ENCODE peak calls at places on chromosomes 11 and 22, in six cellular contexts. One of them, this sample, is unnamed. For H3K9me3, the result is how much of the 10 kb centered on the place peaks cover.

GRCh38 chr22:25068701-25069100 is 116.2 kb downstream of the KIAA1671 start:
- DNase-seq in naive thymus-derived CD4-positive, alpha-beta T cell: peak
- DNase-seq in pancreas: no peak
- DNase-seq in left ventricle myocardium inferior: no peak
- DNase-seq in PC-9: no peak
- DNase-seq in transverse colon: no peak
- DNase-seq in this sample: no peak

GRCh38 chr11:130181295-130182272 is 22.0 kb downstream of the ST14 start:
- DNase-seq in transverse colon: peak
- DNase-seq in left ventricle myocardium inferior: no peak
- DNase-seq in PC-9: peak
- DNase-seq in naive thymus-derived CD4-positive, alpha-beta T cell: no peak
- DNase-seq in pancreas: no peak
- DNase-seq in this sample: no peak

GRCh38 chr11:71996946-71997345 is 1.8 kb upstream of the IL18BP start:
- DNase-seq in naive thymus-derived CD4-positive, alpha-beta T cell: no peak
- DNase-seq in pancreas: no peak
- DNase-seq in left ventricle myocardium inferior: peak
- DNase-seq in PC-9: no peak
- DNase-seq in transverse colon: peak
- DNase-seq in this sample: no peak

GRCh38 chr11:125300791-125301218 is 136.3 kb downstream of the PKNOX2 start:
- DNase-seq in naive thymus-derived CD4-positive, alpha-beta T cell: no peak
- DNase-seq in PC-9: peak
- DNase-seq in transverse colon: no peak
- DNase-seq in left ventricle myocardium inferior: peak
- DNase-seq in pancreas: no peak
- DNase-seq in this sample: peak

GRCh38 chr11:57323503-57324153 is 1.1 kb downstream of the TNKS1BP1 start:
- DNase-seq in left ventricle myocardium inferior: no peak
- DNase-seq in PC-9: no peak
- DNase-seq in pancreas: no peak
- DNase-seq in naive thymus-derived CD4-positive, alpha-beta T cell: no peak
- DNase-seq in transverse colon: no peak
- DNase-seq in this sample: no peak

GRCh38 chr22:48957311-48957986 is 870.2 kb downstream of the BRD1 start:
- DNase-seq in PC-9: no peak
- DNase-seq in transverse colon: peak
- DNase-seq in left ventricle myocardium inferior: no peak
- DNase-seq in naive thymus-derived CD4-positive, alpha-beta T cell: no peak
- DNase-seq in pancreas: peak
- DNase-seq in this sample: no peak

GRCh38 chr22:25990940-25991339 is 178.3 kb upstream of the SEZ6L start:
- DNase-seq in naive thymus-derived CD4-positive, alpha-beta T cell: no peak
- DNase-seq in left ventricle myocardium inferior: no peak
- DNase-seq in pancreas: no peak
- DNase-seq in transverse colon: no peak
- DNase-seq in PC-9: no peak
- DNase-seq in this sample: no peak

GRCh38 chr22:50271519-50271970 is 1.4 kb upstream of the MAPK11 start:
- DNase-seq in transverse colon: peak
- DNase-seq in pancreas: peak
- DNase-seq in naive thymus-derived CD4-positive, alpha-beta T cell: peak
- DNase-seq in left ventricle myocardium inferior: peak
- DNase-seq in PC-9: peak
- DNase-seq in this sample: no peak

GRCh38 chr11:36868380-36868779 is 270.3 kb upstream of the RAG2 start:
- DNase-seq in left ventricle myocardium inferior: no peak
- DNase-seq in pancreas: no peak
- DNase-seq in PC-9: no peak
- DNase-seq in transverse colon: no peak
- DNase-seq in naive thymus-derived CD4-positive, alpha-beta T cell: no peak
- DNase-seq in this sample: no peak

GRCh38 chr11:119101367-119101758 is 290 bp downstream of the DPAGT1 start:
- DNase-seq in PC-9: no peak
- DNase-seq in left ventricle myocardium inferior: no peak
- DNase-seq in transverse colon: peak
- DNase-seq in pancreas: no peak
- DNase-seq in naive thymus-derived CD4-positive, alpha-beta T cell: no peak
- DNase-seq in this sample: no peak

GRCh38 chr11:88414981-88415391 is 77.5 kb upstream of the CTSC start:
- DNase-seq in transverse colon: no peak
- DNase-seq in PC-9: peak
- DNase-seq in left ventricle myocardium inferior: no peak
- DNase-seq in pancreas: no peak
- DNase-seq in naive thymus-derived CD4-positive, alpha-beta T cell: peak
- DNase-seq in this sample: no peak

GRCh38 chr11:64219354-64219684 is 6.7 kb downstream of the TRPT1 start:
- DNase-seq in transverse colon: no peak
- DNase-seq in pancreas: no peak
- DNase-seq in naive thymus-derived CD4-positive, alpha-beta T cell: no peak
- DNase-seq in left ventricle myocardium inferior: no peak
- DNase-seq in PC-9: no peak
- DNase-seq in this sample: no peak

GRCh38 chr11:18054511-18055103 is 8.5 kb upstream of the TPH1 start:
- DNase-seq in transverse colon: no peak
- DNase-seq in pancreas: no peak
- DNase-seq in left ventricle myocardium inferior: no peak
- DNase-seq in PC-9: no peak
- DNase-seq in naive thymus-derived CD4-positive, alpha-beta T cell: no peak
- DNase-seq in this sample: no peak

GRCh38 chr22:22406445-22406844 is 102.1 kb downstream of the ZNF280B start:
- DNase-seq in transverse colon: no peak
- DNase-seq in naive thymus-derived CD4-positive, alpha-beta T cell: no peak
- DNase-seq in pancreas: no peak
- DNase-seq in left ventricle myocardium inferior: no peak
- DNase-seq in PC-9: no peak
- DNase-seq in this sample: no peak

GRCh38 chr11:128627666-128628342 is 40.4 kb upstream of the ETS1 start:
- DNase-seq in transverse colon: no peak
- DNase-seq in left ventricle myocardium inferior: no peak
- DNase-seq in naive thymus-derived CD4-positive, alpha-beta T cell: no peak
- DNase-seq in PC-9: no peak
- DNase-seq in pancreas: no peak
- DNase-seq in this sample: no peak

GRCh38 chr11:10414659-10415058 is 40.4 kb upstream of the AMPD3 start:
- DNase-seq in transverse colon: peak
- DNase-seq in left ventricle myocardium inferior: peak
- DNase-seq in PC-9: no peak
- DNase-seq in naive thymus-derived CD4-positive, alpha-beta T cell: no peak
- DNase-seq in pancreas: no peak
- DNase-seq in this sample: peak

GRCh38 chr11:102166175-102166574 is 55.9 kb downstream of the YAP1 start:
- DNase-seq in pancreas: no peak
- DNase-seq in left ventricle myocardium inferior: no peak
- DNase-seq in naive thymus-derived CD4-positive, alpha-beta T cell: no peak
- DNase-seq in PC-9: no peak
- DNase-seq in transverse colon: no peak
- DNase-seq in this sample: no peak

GRCh38 chr11:73210916-73211667 is 7.0 kb upstream of the P2RY2 start:
- DNase-seq in PC-9: no peak
- DNase-seq in pancreas: peak
- DNase-seq in transverse colon: no peak
- DNase-seq in left ventricle myocardium inferior: no peak
- DNase-seq in naive thymus-derived CD4-positive, alpha-beta T cell: no peak
- DNase-seq in this sample: peak

GRCh38 chr11:83571301-83571700 is 285.1 kb upstream of the CCDC90B start:
- DNase-seq in transverse colon: no peak
- DNase-seq in pancreas: no peak
- DNase-seq in left ventricle myocardium inferior: no peak
- DNase-seq in naive thymus-derived CD4-positive, alpha-beta T cell: no peak
- DNase-seq in PC-9: no peak
- DNase-seq in this sample: no peak

GRCh38 chr22:21982338-21982965 is at the start of gene TOP3B:
- DNase-seq in pancreas: peak
- DNase-seq in left ventricle myocardium inferior: peak
- DNase-seq in naive thymus-derived CD4-positive, alpha-beta T cell: peak
- DNase-seq in PC-9: peak
- DNase-seq in transverse colon: peak
- DNase-seq in this sample: peak

GRCh38 chr22:49087163-49087562 is 740.5 kb downstream of the BRD1 start:
- DNase-seq in pancreas: peak
- DNase-seq in PC-9: no peak
- DNase-seq in naive thymus-derived CD4-positive, alpha-beta T cell: no peak
- DNase-seq in left ventricle myocardium inferior: no peak
- DNase-seq in transverse colon: no peak
- DNase-seq in this sample: no peak

GRCh38 chr11:83007909-83008580 is 63.7 kb downstream of the RAB30 start:
- DNase-seq in naive thymus-derived CD4-positive, alpha-beta T cell: no peak
- DNase-seq in transverse colon: peak
- DNase-seq in pancreas: peak
- DNase-seq in PC-9: no peak
- DNase-seq in left ventricle myocardium inferior: peak
- DNase-seq in this sample: no peak

GRCh38 chr22:48267681-48268080 is 1505.2 kb downstream of the TBC1D22A start:
- DNase-seq in PC-9: no peak
- DNase-seq in pancreas: no peak
- DNase-seq in transverse colon: no peak
- DNase-seq in left ventricle myocardium inferior: no peak
- DNase-seq in naive thymus-derived CD4-positive, alpha-beta T cell: no peak
- DNase-seq in this sample: no peak

GRCh38 chr11:9657531-9657930 is 6.3 kb upstream of the SWAP70 start:
- DNase-seq in PC-9: no peak
- DNase-seq in pancreas: no peak
- DNase-seq in transverse colon: no peak
- DNase-seq in left ventricle myocardium inferior: no peak
- DNase-seq in naive thymus-derived CD4-positive, alpha-beta T cell: no peak
- DNase-seq in this sample: no peak

GRCh38 chr22:50599816-50600454 is 658 bp upstream of the MAPK8IP2 start:
- DNase-seq in pancreas: peak
- DNase-seq in PC-9: peak
- DNase-seq in left ventricle myocardium inferior: peak
- DNase-seq in transverse colon: peak
- DNase-seq in naive thymus-derived CD4-positive, alpha-beta T cell: peak
- DNase-seq in this sample: no peak

GRCh38 chr11:73174495-73174791 is 32.3 kb upstream of the FCHSD2 start:
- DNase-seq in PC-9: no peak
- DNase-seq in naive thymus-derived CD4-positive, alpha-beta T cell: no peak
- DNase-seq in pancreas: peak
- DNase-seq in left ventricle myocardium inferior: no peak
- DNase-seq in transverse colon: no peak
- DNase-seq in this sample: peak

GRCh38 chr22:49406879-49407587 is 420.6 kb downstream of the BRD1 start:
- DNase-seq in PC-9: no peak
- DNase-seq in naive thymus-derived CD4-positive, alpha-beta T cell: no peak
- DNase-seq in pancreas: no peak
- DNase-seq in transverse colon: no peak
- DNase-seq in left ventricle myocardium inferior: no peak
- DNase-seq in this sample: no peak

GRCh38 chr11:62202910-62203309 is 5.6 kb upstream of the SCGB2A1 start:
- DNase-seq in transverse colon: no peak
- DNase-seq in PC-9: no peak
- DNase-seq in pancreas: no peak
- DNase-seq in naive thymus-derived CD4-positive, alpha-beta T cell: no peak
- DNase-seq in left ventricle myocardium inferior: no peak
- DNase-seq in this sample: no peak

DNA sequence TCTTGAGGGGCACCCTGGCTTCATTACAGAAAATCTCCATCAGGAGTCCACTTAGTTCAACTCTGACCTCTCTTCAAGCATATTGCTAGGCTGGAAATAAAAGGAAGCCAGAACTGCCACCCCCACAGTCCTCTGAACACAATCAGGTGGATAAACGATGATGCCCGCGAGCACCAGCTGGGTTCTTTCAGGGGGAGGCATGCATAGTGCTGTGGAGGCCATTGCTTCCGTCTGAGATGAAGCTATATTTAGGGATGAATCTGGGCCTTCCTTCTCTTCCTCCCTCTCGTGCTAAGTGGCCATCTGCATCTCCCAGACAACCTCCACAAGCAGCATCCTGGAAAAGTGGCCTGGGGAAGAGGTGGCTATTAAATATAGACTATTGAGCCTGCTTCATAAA is 3.9 kb upstream of the MICAL2 start:
- DNase-seq in pancreas: no peak
- DNase-seq in PC-9: no peak
- DNase-seq in naive thymus-derived CD4-positive, alpha-beta T cell: no peak
- DNase-seq in transverse colon: no peak
- DNase-seq in left ventricle myocardium inferior: no peak
- DNase-seq in this sample: no peak
- H3K27ac ChIP-seq in pancreas: no peak
- H3K27ac ChIP-seq in PC-9: no peak
- H3K27ac ChIP-seq in naive thymus-derived CD4-positive, alpha-beta T cell: no peak
- H3K27ac ChIP-seq in transverse colon: no peak
- H3K27ac ChIP-seq in left ventricle myocardium inferior: no peak
- H3K27ac ChIP-seq in this sample: no peak

GRCh38 chr22:47210112-47210657 is 447.7 kb downstream of the TBC1D22A start:
- DNase-seq in left ventricle myocardium inferior: no peak
- DNase-seq in pancreas: no peak
- DNase-seq in transverse colon: no peak
- DNase-seq in naive thymus-derived CD4-positive, alpha-beta T cell: no peak
- DNase-seq in PC-9: no peak
- DNase-seq in this sample: no peak
- H3K9me3 ChIP-seq in left ventricle myocardium inferior: under half
- H3K9me3 ChIP-seq in pancreas: under half
- H3K9me3 ChIP-seq in transverse colon: under half
- H3K9me3 ChIP-seq in naive thymus-derived CD4-positive, alpha-beta T cell: under half
- H3K9me3 ChIP-seq in PC-9: under half
- H3K9me3 ChIP-seq in this sample: under half

DNA sequence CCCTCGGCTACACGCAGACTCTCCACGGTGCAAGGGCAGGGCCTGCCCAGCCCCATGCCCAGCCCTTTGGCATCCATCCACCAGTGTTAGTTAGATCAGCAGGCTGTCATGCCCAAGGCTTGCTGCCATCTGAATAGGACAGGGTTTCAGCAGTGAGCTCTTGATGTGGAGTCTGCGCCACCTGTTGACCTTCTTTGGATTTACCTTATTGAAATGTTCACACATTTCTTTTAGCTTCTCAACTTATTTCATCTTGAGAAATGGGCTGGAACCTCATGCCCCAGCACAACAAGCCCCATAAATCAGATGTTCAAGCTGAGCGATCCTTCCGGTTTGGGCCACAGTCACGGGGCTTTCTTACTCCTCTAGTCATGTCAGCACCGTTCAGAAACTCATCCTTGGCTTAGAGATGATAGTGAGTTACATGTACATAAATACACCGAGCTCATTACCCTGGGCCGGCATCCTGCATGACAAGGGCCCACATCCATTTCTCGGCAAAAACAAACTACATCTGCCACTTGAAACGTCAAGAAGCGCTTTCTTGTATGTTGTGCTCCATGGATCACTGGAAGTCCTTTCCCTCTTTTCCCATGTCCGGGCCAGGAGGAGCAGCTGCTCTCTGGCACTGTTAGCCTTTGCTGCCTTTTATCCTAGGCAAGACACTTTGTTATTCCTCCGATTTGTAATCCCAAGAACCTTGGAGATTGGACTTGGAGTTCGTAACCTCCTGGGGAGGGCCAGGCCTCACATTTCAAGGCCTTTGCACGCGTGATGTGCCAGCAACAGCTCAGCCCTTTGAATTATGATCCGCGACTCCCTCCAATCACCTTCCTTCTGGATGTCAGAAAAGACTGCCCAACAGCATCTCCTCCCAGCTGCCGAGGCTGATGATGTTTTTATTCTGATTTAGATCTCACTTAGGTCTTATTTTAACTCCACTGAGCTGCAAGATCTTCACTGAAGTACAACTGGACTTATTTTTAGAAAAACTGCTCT is 61.9 kb downstream of the PARVB start:
- DNase-seq in naive thymus-derived CD4-positive, alpha-beta T cell: no peak
- DNase-seq in transverse colon: peak
- DNase-seq in left ventricle myocardium inferior: peak
- DNase-seq in PC-9: peak
- DNase-seq in pancreas: no peak
- DNase-seq in this sample: peak
- H3K27ac ChIP-seq in naive thymus-derived CD4-positive, alpha-beta T cell: no peak
- H3K27ac ChIP-seq in transverse colon: peak
- H3K27ac ChIP-seq in left ventricle myocardium inferior: peak
- H3K27ac ChIP-seq in PC-9: no peak
- H3K27ac ChIP-seq in pancreas: no peak
- H3K27ac ChIP-seq in this sample: peak

GRCh38 chr11:2651054-2651617 is 48.7 kb downstream of the KCNQ1OT1 start:
- DNase-seq in pancreas: no peak
- DNase-seq in left ventricle myocardium inferior: no peak
- DNase-seq in transverse colon: no peak
- DNase-seq in naive thymus-derived CD4-positive, alpha-beta T cell: no peak
- DNase-seq in PC-9: no peak
- DNase-seq in this sample: no peak
- H3K9me3 ChIP-seq in pancreas: under half
- H3K9me3 ChIP-seq in left ventricle myocardium inferior: half or more
- H3K9me3 ChIP-seq in transverse colon: under half
- H3K9me3 ChIP-seq in naive thymus-derived CD4-positive, alpha-beta T cell: under half
- H3K9me3 ChIP-seq in PC-9: half or more
- H3K9me3 ChIP-seq in this sample: under half